ENCODE peak calls at places on chromosomes 3 and 15, in five cellular contexts. One of them, this sample, is unnamed.
A peak's percentile ranks its signal among the peaks of the same experiment; 100 is the strongest.

GRCh38 chr15:74172751-74173544 is 562 bp upstream of the ISLR start:
- DNase-seq in A549: no peak
- DNase-seq in uterus: peak; percentile 85
- DNase-seq in SK-N-SH: peak; percentile 61
- DNase-seq in lung: no peak
- DNase-seq in this sample: peak; percentile 42

GRCh38 chr3:179967622-179968021 is 69.1 kb downstream of the PEX5L start:
- DNase-seq in A549: no peak
- DNase-seq in uterus: no peak
- DNase-seq in SK-N-SH: no peak
- DNase-seq in lung: no peak
- DNase-seq in this sample: no peak

GRCh38 chr3:49930922-49931321 is 1.3 kb upstream of the MON1A start:
- DNase-seq in A549: peak; percentile 37
- DNase-seq in uterus: no peak
- DNase-seq in SK-N-SH: no peak
- DNase-seq in lung: no peak
- DNase-seq in this sample: peak; percentile 33

GRCh38 chr3:17360991-17361390 is 381.4 kb downstream of the TBC1D5 start:
- DNase-seq in A549: no peak
- DNase-seq in uterus: no peak
- DNase-seq in SK-N-SH: no peak
- DNase-seq in lung: no peak
- DNase-seq in this sample: no peak

GRCh38 chr15:55917881-55918296 is 75.5 kb downstream of the NEDD4 start:
- DNase-seq in A549: peak; percentile 91
- DNase-seq in uterus: no peak
- DNase-seq in SK-N-SH: peak; percentile 23
- DNase-seq in lung: no peak
- DNase-seq in this sample: peak; percentile 13

GRCh38 chr3:130894873-130895330 is 1.0 kb downstream of the ATP2C1 start:
- DNase-seq in A549: no peak
- DNase-seq in uterus: no peak
- DNase-seq in SK-N-SH: no peak
- DNase-seq in lung: no peak
- DNase-seq in this sample: no peak

GRCh38 chr15:38035701-38036100 is 101.3 kb downstream of the TMCO5A start:
- DNase-seq in A549: no peak
- DNase-seq in uterus: no peak
- DNase-seq in SK-N-SH: no peak
- DNase-seq in lung: no peak
- DNase-seq in this sample: no peak

GRCh38 chr15:48574187-48574586 is 71.3 kb downstream of the FBN1 start:
- DNase-seq in A549: no peak
- DNase-seq in uterus: no peak
- DNase-seq in SK-N-SH: peak; percentile 38
- DNase-seq in lung: no peak
- DNase-seq in this sample: no peak

GRCh38 chr3:172076212-172076611 is 36.8 kb downstream of the FNDC3B start:
- DNase-seq in A549: no peak
- DNase-seq in uterus: no peak
- DNase-seq in SK-N-SH: no peak
- DNase-seq in lung: no peak
- DNase-seq in this sample: no peak

GRCh38 chr3:149603126-149604074 is 54.4 kb downstream of the WWTR1 start:
- DNase-seq in A549: peak; percentile 64
- DNase-seq in uterus: no peak
- DNase-seq in SK-N-SH: no peak
- DNase-seq in lung: no peak
- DNase-seq in this sample: no peak

GRCh38 chr15:29018406-29018805 is 132.6 kb downstream of the APBA2 start:
- DNase-seq in A549: no peak
- DNase-seq in uterus: no peak
- DNase-seq in SK-N-SH: no peak
- DNase-seq in lung: no peak
- DNase-seq in this sample: no peak

GRCh38 chr3:44976002-44976815 is at the start of the genes EXOSC7 and ZDHHC3:
- DNase-seq in A549: peak; percentile 85
- DNase-seq in uterus: peak; percentile 83
- DNase-seq in SK-N-SH: peak; percentile 98
- DNase-seq in lung: peak; percentile 79
- DNase-seq in this sample: peak; percentile 89

GRCh38 chr3:128488636-128488994 is 4.4 kb downstream of the GATA2 start:
- DNase-seq in A549: no peak
- DNase-seq in uterus: no peak
- DNase-seq in SK-N-SH: peak; percentile 68
- DNase-seq in lung: no peak
- DNase-seq in this sample: no peak

GRCh38 chr3:33881181-33882064 is 83.0 kb downstream of the PDCD6IP start:
- DNase-seq in A549: no peak
- DNase-seq in uterus: no peak
- DNase-seq in SK-N-SH: no peak
- DNase-seq in lung: no peak
- DNase-seq in this sample: no peak

GRCh38 chr15:64693134-64693533 is 82.3 kb downstream of the RBPMS2 start:
- DNase-seq in A549: peak; percentile 57
- DNase-seq in uterus: peak; percentile 55
- DNase-seq in SK-N-SH: no peak
- DNase-seq in lung: no peak
- DNase-seq in this sample: peak; percentile 43

GRCh38 chr15:68560501-68561113 is 18.2 kb upstream of the CORO2B start:
- DNase-seq in A549: no peak
- DNase-seq in uterus: no peak
- DNase-seq in SK-N-SH: no peak
- DNase-seq in lung: no peak
- DNase-seq in this sample: no peak

GRCh38 chr3:151550025-151550618 is 89.3 kb upstream of the IGSF10 start:
- DNase-seq in A549: no peak
- DNase-seq in uterus: no peak
- DNase-seq in SK-N-SH: no peak
- DNase-seq in lung: no peak
- DNase-seq in this sample: no peak

GRCh38 chr3:187006884-187007630 is 76.7 kb downstream of the ST6GAL1 start:
- DNase-seq in A549: no peak
- DNase-seq in uterus: no peak
- DNase-seq in SK-N-SH: no peak
- DNase-seq in lung: no peak
- DNase-seq in this sample: no peak

GRCh38 chr3:58683001-58683845 is 16.6 kb upstream of the FAM3D start:
- DNase-seq in A549: peak; percentile 7
- DNase-seq in uterus: no peak
- DNase-seq in SK-N-SH: no peak
- DNase-seq in lung: no peak
- DNase-seq in this sample: no peak

GRCh38 chr3:58681863-58682262 is 15.3 kb upstream of the FAM3D start:
- DNase-seq in A549: no peak
- DNase-seq in uterus: no peak
- DNase-seq in SK-N-SH: no peak
- DNase-seq in lung: no peak
- DNase-seq in this sample: no peak

GRCh38 chr3:58679451-58679850 is 12.9 kb upstream of the FAM3D start:
- DNase-seq in A549: no peak
- DNase-seq in uterus: no peak
- DNase-seq in SK-N-SH: no peak
- DNase-seq in lung: no peak
- DNase-seq in this sample: no peak

GRCh38 chr3:58680896-58681525 is 14.4 kb upstream of the FAM3D start:
- DNase-seq in A549: no peak
- DNase-seq in uterus: no peak
- DNase-seq in SK-N-SH: no peak
- DNase-seq in lung: no peak
- DNase-seq in this sample: no peak

GRCh38 chr3:58679974-58680656 is 13.5 kb upstream of the FAM3D start:
- DNase-seq in A549: no peak
- DNase-seq in uterus: no peak
- DNase-seq in SK-N-SH: no peak
- DNase-seq in lung: no peak
- DNase-seq in this sample: peak; percentile 71
- H3K27ac ChIP-seq in A549: no peak overlapping the region
- H3K27ac ChIP-seq in uterus: no peak overlapping the region
- H3K27ac ChIP-seq in SK-N-SH: no peak overlapping the region
- H3K27ac ChIP-seq in lung: peak overlapping the region; percentile 80
- H3K27ac ChIP-seq in this sample: peak overlapping the region; percentile 65

DNA sequence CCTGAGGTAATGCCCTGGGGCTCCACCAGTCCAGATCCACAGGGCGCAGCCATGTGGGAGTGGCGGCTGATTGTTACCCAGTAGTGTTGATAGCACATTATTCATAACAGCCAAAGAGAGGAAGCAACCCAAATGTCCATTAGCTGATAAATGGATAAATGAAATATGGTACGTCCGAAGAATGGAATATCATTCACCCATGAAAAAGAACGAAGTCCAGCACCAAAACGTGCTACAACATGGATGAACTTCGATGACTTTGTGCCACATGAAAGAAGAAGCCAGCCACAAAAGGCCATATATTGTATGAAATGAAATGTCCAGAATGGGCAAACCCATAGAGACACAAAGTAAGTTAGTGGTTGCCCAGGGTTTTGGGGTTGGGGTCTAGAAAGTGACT is 6.4 kb downstream of the SMAD6 start:
- DNase-seq in A549: no peak
- DNase-seq in uterus: no peak
- DNase-seq in SK-N-SH: no peak
- DNase-seq in lung: no peak
- DNase-seq in this sample: no peak
- H3K27ac ChIP-seq in A549: peak overlapping the region; percentile 95
- H3K27ac ChIP-seq in uterus: peak overlapping the region; percentile 58
- H3K27ac ChIP-seq in SK-N-SH: no peak overlapping the region
- H3K27ac ChIP-seq in lung: no peak overlapping the region
- H3K27ac ChIP-seq in this sample: no peak overlapping the region

GRCh38 chr15:66494262-66494661 is 3.3 kb downstream of the SNAPC5 start:
- DNase-seq in A549: no peak
- DNase-seq in uterus: no peak
- DNase-seq in SK-N-SH: no peak
- DNase-seq in lung: no peak
- DNase-seq in this sample: no peak

GRCh38 chr15:66496951-66497501 is 536 bp downstream of the SNAPC5 start:
- DNase-seq in A549: peak; percentile 31
- DNase-seq in uterus: no peak
- DNase-seq in SK-N-SH: no peak
- DNase-seq in lung: no peak
- DNase-seq in this sample: peak; percentile 11

GRCh38 chr15:66502491-66502890 is 2.2 kb downstream of the RPL4 start:
- DNase-seq in A549: no peak
- DNase-seq in uterus: no peak
- DNase-seq in SK-N-SH: no peak
- DNase-seq in lung: no peak
- DNase-seq in this sample: no peak

GRCh38 chr15:66497502-66498455 is at the start of gene SNAPC5:
- DNase-seq in A549: peak; percentile 96
- DNase-seq in uterus: peak; percentile 95
- DNase-seq in SK-N-SH: peak; percentile 93
- DNase-seq in lung: peak; percentile 95
- DNase-seq in this sample: peak; percentile 98

DNA sequence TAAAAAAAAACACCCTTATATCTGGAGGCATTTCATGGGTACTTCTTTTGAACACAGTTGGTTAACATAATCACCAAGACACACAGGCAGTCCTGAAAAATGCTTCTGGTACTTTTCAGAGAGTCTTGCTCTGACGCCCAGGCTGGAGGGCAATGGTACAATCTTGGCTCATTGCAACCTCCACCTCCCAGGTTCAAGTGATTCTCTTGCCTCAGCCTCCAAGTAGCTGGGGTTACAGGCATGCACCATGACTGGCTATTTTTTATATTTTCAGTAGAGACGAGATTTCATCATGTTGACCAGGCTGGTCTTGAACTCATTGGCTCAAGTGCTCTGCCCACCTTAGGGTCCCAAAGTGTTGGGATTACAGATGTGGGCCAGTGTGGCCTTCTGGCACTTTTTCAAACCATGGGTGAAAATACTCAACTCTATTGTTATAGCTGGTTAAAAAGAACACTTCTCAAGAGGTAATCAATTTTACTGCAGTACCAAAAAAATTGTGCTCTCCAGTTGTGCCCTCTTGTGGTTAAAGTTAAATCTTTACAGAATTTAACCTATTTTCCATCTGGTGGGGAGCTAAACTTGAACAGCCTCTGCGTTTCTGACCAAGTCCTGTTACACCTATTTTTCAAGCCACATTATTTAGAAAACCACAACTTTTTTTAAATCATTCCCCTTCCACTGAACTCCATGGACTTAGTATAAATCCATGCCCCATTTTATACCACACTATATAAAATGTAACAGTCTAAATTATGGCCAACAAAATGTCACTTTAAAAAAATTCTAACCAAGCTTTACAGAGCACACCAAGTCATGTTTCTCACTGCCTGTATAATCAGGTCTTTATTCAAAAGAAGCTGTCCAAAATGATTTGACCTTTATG is 1.2 kb upstream of the SNAPC5 start:
- DNase-seq in A549: peak; percentile 53
- DNase-seq in uterus: no peak
- DNase-seq in SK-N-SH: peak; percentile 34
- DNase-seq in lung: no peak
- DNase-seq in this sample: no peak
- H3K27ac ChIP-seq in A549: peak overlapping the region; percentile 31
- H3K27ac ChIP-seq in uterus: no peak overlapping the region
- H3K27ac ChIP-seq in SK-N-SH: no peak overlapping the region
- H3K27ac ChIP-seq in lung: no peak overlapping the region
- H3K27ac ChIP-seq in this sample: peak overlapping the region; percentile 93

DNA sequence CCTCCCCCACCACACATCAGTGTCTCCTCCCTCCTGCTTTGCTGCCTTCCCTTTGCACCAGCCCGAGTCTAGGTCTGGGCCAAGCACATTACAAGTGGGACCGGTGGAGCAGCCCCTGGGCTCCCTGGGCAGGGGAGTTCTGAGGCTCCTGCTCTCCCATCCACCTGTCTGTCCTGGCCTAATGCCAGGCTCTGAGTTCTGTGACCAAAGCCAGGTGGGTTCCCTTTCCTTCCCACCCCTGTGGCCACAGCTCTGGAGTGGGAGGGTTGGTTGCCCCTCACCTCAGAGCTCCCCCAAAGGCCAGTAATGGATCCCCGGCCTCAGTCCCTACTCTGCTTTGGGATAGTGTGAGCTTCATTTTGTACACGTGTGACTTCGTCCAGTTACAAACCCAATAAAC is 2.3 kb upstream of the ABCF3 start:
- DNase-seq in A549: no peak
- DNase-seq in uterus: no peak
- DNase-seq in SK-N-SH: no peak
- DNase-seq in lung: no peak
- DNase-seq in this sample: no peak
- H3K27ac ChIP-seq in A549: no peak overlapping the region
- H3K27ac ChIP-seq in uterus: no peak overlapping the region
- H3K27ac ChIP-seq in SK-N-SH: no peak overlapping the region
- H3K27ac ChIP-seq in lung: no peak overlapping the region
- H3K27ac ChIP-seq in this sample: no peak overlapping the region

GRCh38 chr15:90074916-90075315 is 27.4 kb downstream of the IDH2 start:
- DNase-seq in A549: no peak
- DNase-seq in uterus: no peak
- DNase-seq in SK-N-SH: no peak
- DNase-seq in lung: no peak
- DNase-seq in this sample: no peak

GRCh38 chr15:90074023-90074422 is 28.2 kb downstream of the IDH2 start:
- DNase-seq in A549: no peak
- DNase-seq in uterus: no peak
- DNase-seq in SK-N-SH: no peak
- DNase-seq in lung: no peak
- DNase-seq in this sample: no peak

GRCh38 chr15:90067953-90068613 is 34.2 kb downstream of the IDH2 start:
- DNase-seq in A549: no peak
- DNase-seq in uterus: no peak
- DNase-seq in SK-N-SH: no peak
- DNase-seq in lung: no peak
- DNase-seq in this sample: no peak

GRCh38 chr15:90072978-90073640 is 29.2 kb downstream of the IDH2 start:
- DNase-seq in A549: no peak
- DNase-seq in uterus: no peak
- DNase-seq in SK-N-SH: no peak
- DNase-seq in lung: no peak
- DNase-seq in this sample: no peak

GRCh38 chr15:90071220-90071807 is 31.0 kb downstream of the IDH2 start:
- DNase-seq in A549: peak; percentile 84
- DNase-seq in uterus: peak; percentile 77
- DNase-seq in SK-N-SH: peak; percentile 88
- DNase-seq in lung: peak; percentile 87
- DNase-seq in this sample: peak; percentile 89
- H3K27ac ChIP-seq in A549: no peak overlapping the region
- H3K27ac ChIP-seq in uterus: peak overlapping the region; percentile 14
- H3K27ac ChIP-seq in SK-N-SH: no peak overlapping the region
- H3K27ac ChIP-seq in lung: no peak overlapping the region
- H3K27ac ChIP-seq in this sample: peak overlapping the region; percentile 48

This sample was measured in transverse colon.